ENCODE peak calls at places on chromosome 19, in eight cellular contexts. F is uterus, A is left ventricle myocardium inferior, P is fibroblast of lung, Y is IMR-90, C is fibroblast of mammary gland, X is iPS DF 6.9, H is ascending aorta. B is an unnamed sample.
A peak's percentile ranks its signal among the peaks of the same experiment; 100 is the strongest.

GRCh38 chr19:51131780-51132680 is 7.3 kb downstream of the SIGLEC9 start:
- DNase-seq in F (no peak), A (peak; percentile 69), P (peak; percentile 60), Y (peak; percentile 38), C (peak; percentile 81), X (no peak), H (no peak), B (peak; percentile 75)

GRCh38 chr19:50720921-50721291 is 1.3 kb upstream of the SHANK1 start:
- DNase-seq in F (no peak), A (no peak), P (peak; percentile 21), Y (peak; percentile 73), C (peak; percentile 69), X (no peak), H (no peak), B (no peak)

GRCh38 chr19:19385900-19386339 is 19.6 kb upstream of the GATAD2A start:
- DNase-seq in F (no peak), A (no peak), P (no peak), Y (no peak), C (no peak), X (no peak), H (no peak), B (peak; percentile 55)

GRCh38 chr19:14555918-14556661 is 15.8 kb downstream of the NDUFB7 start:
- DNase-seq in F (no peak), A (no peak), P (no peak), Y (peak; percentile 34), C (peak; percentile 24), X (no peak), H (no peak), B (no peak)

GRCh38 chr19:43467730-43468129 is 2.3 kb upstream of the LYPD3 start:
- DNase-seq in F (no peak), A (no peak), P (peak; percentile 74), Y (peak; percentile 70), C (peak; percentile 62), X (no peak), H (no peak), B (no peak)

GRCh38 chr19:11377237-11377636 is 2.8 kb downstream of the SWSAP1 start:
- DNase-seq in F (peak; percentile 64), A (no peak), P (peak; percentile 92), Y (peak; percentile 94), C (peak; percentile 94), X (no peak), H (no peak), B (peak; percentile 70)

GRCh38 chr19:51203941-51204720 is 20.7 kb upstream of the CD33 start:
- DNase-seq in F (no peak), A (no peak), P (no peak), Y (no peak), C (no peak), X (no peak), H (no peak), B (no peak)

GRCh38 chr19:35105411-35106290 is 10.0 kb upstream of the FXYD3 start:
- DNase-seq in F (no peak), A (no peak), P (no peak), Y (no peak), C (no peak), X (no peak), H (no peak), B (no peak)

GRCh38 chr19:21947775-21948174 is 63.0 kb downstream of the ZNF208 start:
- DNase-seq in F (no peak), A (no peak), P (peak; percentile 14), Y (no peak), C (peak; percentile 18), X (no peak), H (no peak), B (no peak)

GRCh38 chr19:6071103-6071485 is 39.2 kb downstream of the RFX2 start:
- DNase-seq in F (no peak), A (no peak), P (peak; percentile 73), Y (peak; percentile 78), C (peak; percentile 77), X (no peak), H (no peak), B (no peak)

GRCh38 chr19:30135797-30136196 is 193.8 kb downstream of the URI1 start:
- DNase-seq in F (no peak), A (no peak), P (no peak), Y (no peak), C (no peak), X (no peak), H (no peak), B (no peak)

GRCh38 chr19:9570255-9570654 is 14.0 kb downstream of the ZNF121 start:
- DNase-seq in F (no peak), A (no peak), P (no peak), Y (no peak), C (no peak), X (no peak), H (no peak), B (no peak)

GRCh38 chr19:48329167-48329891 is 4.0 kb downstream of the EMP3 start:
- DNase-seq in F (no peak), A (no peak), P (peak; percentile 47), Y (peak; percentile 59), C (peak; percentile 56), X (no peak), H (no peak), B (peak; percentile 42)

DNA sequence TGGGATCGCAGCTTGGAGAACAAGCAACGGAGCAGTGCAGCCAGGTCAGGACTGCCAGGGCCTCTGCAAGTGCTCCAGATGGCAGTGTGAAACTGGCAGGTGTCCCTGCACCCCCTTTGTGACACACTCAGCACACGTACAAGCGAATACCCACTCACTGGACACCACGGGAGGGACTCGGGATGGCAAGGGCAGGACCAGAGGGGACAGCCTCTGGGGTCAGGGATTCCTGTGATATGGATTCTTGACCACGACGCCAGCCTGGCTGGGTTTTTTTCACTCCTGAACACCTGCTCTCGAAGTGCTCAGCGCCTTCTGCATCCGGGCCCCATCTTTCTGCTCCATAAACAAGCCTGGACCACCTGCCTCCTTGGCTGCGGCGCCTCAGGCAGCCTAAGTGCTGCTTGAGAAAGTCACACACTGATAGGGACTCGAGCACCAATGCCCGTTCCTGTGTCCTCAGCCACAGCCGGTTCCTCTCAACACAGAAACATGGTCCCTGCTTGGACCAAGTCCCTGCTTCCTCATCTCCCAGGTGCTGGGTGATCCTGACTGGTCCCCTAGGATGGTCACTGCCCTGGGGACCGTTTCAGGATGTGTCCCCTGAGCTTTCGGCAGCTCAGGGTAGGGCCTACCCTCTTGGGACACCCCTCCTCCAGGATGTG is 22.0 kb downstream of the ELAVL1 start:
- DNase-seq in F (no peak), A (no peak), P (no peak), Y (no peak), C (no peak), X (no peak), H (no peak), B (no peak)
- H3K4me3 ChIP-seq in F (no peak overlapping the region), A (peak overlapping the region; percentile 4), P (no peak overlapping the region), Y (no peak overlapping the region), C (no peak overlapping the region), X (no peak overlapping the region), H (no peak overlapping the region), B (no peak overlapping the region)

GRCh38 chr19:45879971-45880370 is 6.0 kb downstream of the IRF2BP1 start:
- DNase-seq in F (no peak), A (no peak), P (no peak), Y (no peak), C (no peak), X (no peak), H (no peak), B (no peak)

GRCh38 chr19:45881082-45881908 is 4.6 kb downstream of the IRF2BP1 start:
- DNase-seq in F (no peak), A (no peak), P (no peak), Y (no peak), C (no peak), X (no peak), H (no peak), B (no peak)

GRCh38 chr19:45883586-45883880 is 2.4 kb downstream of the IRF2BP1 start:
- DNase-seq in F (no peak), A (no peak), P (no peak), Y (no peak), C (no peak), X (no peak), H (no peak), B (no peak)

GRCh38 chr19:45882652-45883585 is 3.0 kb downstream of the IRF2BP1 start:
- DNase-seq in F (peak; percentile 81), A (peak; percentile 73), P (peak; percentile 87), Y (peak; percentile 82), C (peak; percentile 86), X (peak; percentile 74), H (no peak), B (peak; percentile 80)

GRCh38 chr19:45881909-45882528 is 3.9 kb downstream of the IRF2BP1 start:
- DNase-seq in F (no peak), A (no peak), P (no peak), Y (no peak), C (no peak), X (no peak), H (no peak), B (no peak)
- H3K4me3 ChIP-seq in F (no peak overlapping the region), A (no peak overlapping the region), P (no peak overlapping the region), Y (no peak overlapping the region), C (no peak overlapping the region), X (peak overlapping the region; percentile 3), H (no peak overlapping the region), B (no peak overlapping the region)

DNA sequence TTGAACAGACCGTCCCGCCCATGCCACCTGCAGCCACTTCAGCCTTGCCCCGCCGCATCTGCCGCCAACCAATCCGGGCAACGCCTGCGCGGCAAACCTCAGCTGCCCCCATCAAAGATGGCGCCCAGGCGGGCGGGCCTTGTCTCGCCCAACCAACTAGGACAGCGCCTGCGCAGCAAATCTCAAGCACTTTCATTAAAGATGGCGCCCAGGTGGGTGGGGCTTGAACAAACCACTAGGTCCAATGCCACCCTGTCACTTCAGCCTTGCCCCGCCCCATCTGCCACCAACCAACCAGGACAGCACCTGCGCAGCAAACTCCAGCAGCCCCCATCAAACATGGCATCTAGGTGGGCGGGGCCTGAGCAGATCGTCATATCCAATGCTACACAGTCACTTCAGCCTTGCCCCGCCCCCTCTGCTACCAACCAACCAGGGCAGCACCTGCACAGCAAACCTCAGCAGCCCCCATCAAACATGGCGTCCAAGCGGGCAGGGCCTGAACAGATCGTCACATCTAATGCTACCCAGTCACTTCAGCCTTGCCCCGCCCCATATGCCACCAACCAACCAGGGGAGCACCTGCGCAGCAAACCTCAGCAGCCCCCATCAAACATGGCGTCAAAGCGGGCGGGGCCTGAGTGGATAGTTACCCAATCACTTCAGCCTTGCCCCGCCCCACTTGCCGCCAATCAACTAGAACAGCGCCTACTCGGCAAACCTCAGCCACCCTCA is 1.4 kb downstream of the PEG3 start:
- DNase-seq in F (peak; percentile 95), A (peak; percentile 96), P (peak; percentile 94), Y (no peak), C (peak; percentile 89), X (no peak), H (peak; percentile 94), B (peak; percentile 94)
- H3K4me3 ChIP-seq in F (peak overlapping the region; percentile 64), A (peak overlapping the region; percentile 71), P (no peak overlapping the region), Y (no peak overlapping the region), C (peak overlapping the region; percentile 40), X (no peak overlapping the region), H (peak overlapping the region; percentile 57), B (peak overlapping the region; percentile 56)

DNA sequence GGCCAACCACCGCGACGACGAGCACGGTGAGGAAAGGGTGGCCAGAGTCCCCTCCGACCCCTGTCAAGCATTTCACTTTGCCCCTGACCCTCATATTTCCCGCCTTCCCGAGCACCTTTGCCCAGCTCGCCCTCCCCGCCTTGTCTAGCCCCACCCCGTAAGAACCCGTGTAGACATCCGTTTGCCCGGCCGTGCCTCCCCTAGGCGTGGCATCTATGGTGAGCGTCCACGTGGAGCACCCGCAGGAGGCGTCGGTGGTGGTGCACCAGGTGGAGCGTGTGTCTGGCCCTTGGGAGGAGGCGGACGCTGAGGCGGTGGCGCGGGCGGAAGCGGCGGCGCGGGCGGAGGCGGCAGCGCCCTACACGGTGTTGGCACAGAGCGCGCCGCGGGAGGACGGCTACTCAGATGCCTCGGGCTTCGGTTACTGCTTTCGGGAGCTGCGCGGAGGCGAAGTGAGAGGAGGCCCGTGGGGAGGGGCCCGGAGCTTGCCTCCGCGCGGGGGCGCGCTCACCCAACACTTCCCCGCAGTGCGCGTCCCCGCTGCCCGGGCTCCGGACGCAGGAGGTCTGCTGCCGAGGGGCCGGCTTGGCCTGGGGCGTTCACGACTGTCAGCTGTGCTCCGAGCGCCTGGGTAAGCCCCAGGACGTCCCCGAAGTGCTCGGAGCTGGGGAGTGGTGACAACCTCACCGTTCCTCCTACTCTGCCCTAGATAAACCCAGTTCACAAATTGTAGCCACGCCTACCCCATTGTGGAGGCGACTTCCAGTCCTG is 4.2 kb downstream of the LTBP4 start:
- DNase-seq in F (peak; percentile 75), A (peak; percentile 72), P (peak; percentile 63), Y (peak; percentile 31), C (peak; percentile 53), X (no peak), H (no peak), B (peak; percentile 77)
- H3K4me3 ChIP-seq in F (peak overlapping the region; percentile 26), A (peak overlapping the region; percentile 85), P (peak overlapping the region; percentile 3), Y (no peak overlapping the region), C (peak overlapping the region; percentile 30), X (peak overlapping the region; percentile 16), H (peak overlapping the region; percentile 28), B (peak overlapping the region; percentile 34)

B was measured in ovary.